ENCODE peak calls at places on chromosome 17, in ten cellular contexts. O is endothelial cell, V is nephron progenitor cell, I is NB4, H is neural crest cell, Q is testis, X is GM23338, P is fibroblast of mammary gland, N is lung, G is ovary. C is an unnamed sample.

GRCh38 chr17:38877130-38877851 is 7.4 kb downstream of the LASP1 start:
- DNase-seq in G (no peak), I (peak; percentile 57), N (no peak), O (no peak), V (no peak), X (peak; percentile 59), P (no peak), Q (no peak), H (no peak), C (no peak)

GRCh38 chr17:41730479-41730878 is 4.0 kb downstream of the HAP1 start:
- DNase-seq in P (no peak), O (no peak), H (no peak), V (no peak), G (no peak), X (no peak), N (no peak), I (peak; percentile 28), Q (no peak), C (no peak)

GRCh38 chr17:55705847-55706246 is 16.8 kb downstream of the TMEM100 start:
- DNase-seq in N (no peak), G (no peak), V (no peak), X (no peak), I (no peak), Q (no peak), P (no peak), O (no peak), H (no peak), C (no peak)

GRCh38 chr17:49987681-49988441 is 7.2 kb downstream of the DLX3 start:
- DNase-seq in H (no peak), G (no peak), X (peak; percentile 55), Q (no peak), P (no peak), N (no peak), I (peak; percentile 53), V (no peak), O (no peak), C (no peak)

GRCh38 chr17:57006040-57006439 is 28.1 kb downstream of the SCPEP1 start:
- DNase-seq in P (no peak), N (no peak), H (no peak), O (no peak), Q (no peak), G (no peak), V (no peak), I (peak; percentile 81), X (no peak), C (no peak)

GRCh38 chr17:77512062-77512946 is 371.5 kb downstream of the SEC14L1 start:
- DNase-seq in I (no peak), V (no peak), O (no peak), X (no peak), H (no peak), P (no peak), N (no peak), Q (no peak), G (no peak), C (no peak)

GRCh38 chr17:32299579-32300158 is 34.0 kb downstream of the RHBDL3 start:
- DNase-seq in H (no peak), I (no peak), G (no peak), P (no peak), V (peak; percentile 16), X (no peak), O (no peak), Q (no peak), N (no peak), C (no peak)

GRCh38 chr17:51164911-51165679 is 1.1 kb upstream of the NME2 start:
- DNase-seq in H (peak; percentile 15), N (no peak), P (no peak), Q (no peak), X (peak; percentile 43), O (peak; percentile 12), V (peak; percentile 33), G (peak; percentile 58), I (peak; percentile 36), C (peak; percentile 52)

GRCh38 chr17:63113167-63113566 is 147.1 kb downstream of the TANC2 start:
- DNase-seq in V (no peak), I (peak; percentile 26), P (peak; percentile 22), Q (no peak), X (peak; percentile 61), O (no peak), G (no peak), N (no peak), H (no peak), C (no peak)

GRCh38 chr17:50560931-50561750 is 626 bp downstream of the CACNA1G start:
- DNase-seq in P (no peak), N (no peak), O (no peak), I (peak; percentile 29), Q (no peak), G (peak; percentile 74), X (peak; percentile 55), V (peak; percentile 55), H (no peak), C (no peak)

GRCh38 chr17:37502009-37502936 is 12.6 kb downstream of the DUSP14 start:
- DNase-seq in X (no peak), H (no peak), Q (no peak), O (no peak), V (no peak), G (no peak), N (no peak), I (no peak), P (no peak), C (no peak)

GRCh38 chr17:64750478-64750877 is 88.4 kb upstream of the SMURF2 start:
- DNase-seq in H (no peak), X (no peak), G (no peak), P (no peak), V (no peak), Q (no peak), N (no peak), I (no peak), O (no peak), C (no peak)

GRCh38 chr17:31085563-31085962 is 9.2 kb upstream of the NF1 start:
- DNase-seq in Q (no peak), P (peak; percentile 84), H (no peak), I (peak; percentile 61), N (no peak), G (no peak), V (no peak), O (no peak), X (no peak), C (no peak)

GRCh38 chr17:8019665-8020064 is 17.2 kb downstream of the GUCY2D start:
- DNase-seq in V (no peak), X (no peak), Q (no peak), P (peak; percentile 61), O (no peak), I (no peak), N (no peak), H (no peak), G (no peak), C (no peak)

GRCh38 chr17:5901731-5902660 is 168.2 kb upstream of the WSCD1 start:
- DNase-seq in I (no peak), V (peak; percentile 62), G (no peak), H (no peak), O (no peak), X (no peak), N (no peak), Q (no peak), P (no peak), C (no peak)

GRCh38 chr17:45578516-45579455 is 88.3 kb upstream of the PLEKHM1 start:
- DNase-seq in N (no peak), X (peak; percentile 3), G (no peak), I (peak; percentile 25), V (no peak), O (no peak), P (no peak), Q (no peak), H (no peak), C (no peak)

GRCh38 chr17:48878920-48879898 is 13.4 kb upstream of the ATP5MC1 start:
- DNase-seq in O (peak; percentile 50), G (peak; percentile 34), V (peak; percentile 57), I (peak; percentile 77), P (peak; percentile 74), Q (peak; percentile 61), X (peak; percentile 92), N (peak; percentile 53), H (peak; percentile 62), C (no peak)
- TF ChIP-seq CTCF in O (peak; percentile 80), G (peak; percentile 82), V (peak; percentile 92), I (peak; percentile 95), P (peak; percentile 98), Q (peak; percentile 86), X (peak; percentile 99), N (peak; percentile 95), H (peak; percentile 94), C (peak; percentile 94)

DNA sequence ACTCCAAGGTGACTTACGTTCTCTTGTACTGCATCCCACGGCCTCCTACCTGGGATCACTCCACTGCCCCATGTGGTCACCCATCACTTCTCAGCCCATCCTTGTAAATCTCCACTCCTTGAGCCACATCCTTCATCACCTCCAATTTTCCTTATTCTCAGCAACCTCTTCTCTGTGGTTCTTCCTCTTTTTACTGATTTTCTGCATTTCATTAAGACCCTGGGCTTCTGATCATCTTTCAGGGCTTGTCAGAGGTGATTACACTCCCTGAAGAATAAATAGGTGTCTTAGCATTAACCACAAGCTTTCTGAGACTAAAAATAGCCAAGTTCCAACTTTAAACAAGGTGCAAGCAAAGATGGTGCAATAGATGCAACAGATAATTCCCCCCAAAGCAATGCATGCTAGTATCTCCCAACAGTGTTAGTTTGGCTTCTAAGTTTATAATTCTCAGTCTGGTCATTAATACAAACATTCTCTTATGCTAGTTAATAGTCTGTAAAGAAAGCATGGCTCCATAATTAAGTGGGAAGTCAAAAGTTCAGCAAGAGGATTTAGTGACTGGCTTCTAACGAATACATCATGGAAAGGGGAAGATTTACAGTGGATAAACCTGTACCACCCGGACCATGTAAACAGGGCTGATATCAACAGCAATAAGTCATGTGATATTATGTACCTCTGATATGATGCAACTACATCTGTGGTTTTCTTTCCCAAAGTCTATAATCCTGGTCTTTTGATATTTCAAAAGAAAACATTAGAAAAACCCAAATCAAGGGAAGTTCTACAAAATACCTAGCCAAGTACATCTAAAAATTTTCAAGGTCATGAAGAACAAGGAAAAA is 47.4 kb upstream of the FOXJ1 start:
- DNase-seq in X (peak; percentile 31), P (peak; percentile 17), G (no peak), N (no peak), V (no peak), O (no peak), I (no peak), H (no peak), Q (no peak), C (no peak)
- TF ChIP-seq CTCF in X (no peak), P (no peak), G (no peak), N (no peak), V (no peak), O (no peak), I (no peak), H (no peak), Q (no peak), C (no peak)

DNA sequence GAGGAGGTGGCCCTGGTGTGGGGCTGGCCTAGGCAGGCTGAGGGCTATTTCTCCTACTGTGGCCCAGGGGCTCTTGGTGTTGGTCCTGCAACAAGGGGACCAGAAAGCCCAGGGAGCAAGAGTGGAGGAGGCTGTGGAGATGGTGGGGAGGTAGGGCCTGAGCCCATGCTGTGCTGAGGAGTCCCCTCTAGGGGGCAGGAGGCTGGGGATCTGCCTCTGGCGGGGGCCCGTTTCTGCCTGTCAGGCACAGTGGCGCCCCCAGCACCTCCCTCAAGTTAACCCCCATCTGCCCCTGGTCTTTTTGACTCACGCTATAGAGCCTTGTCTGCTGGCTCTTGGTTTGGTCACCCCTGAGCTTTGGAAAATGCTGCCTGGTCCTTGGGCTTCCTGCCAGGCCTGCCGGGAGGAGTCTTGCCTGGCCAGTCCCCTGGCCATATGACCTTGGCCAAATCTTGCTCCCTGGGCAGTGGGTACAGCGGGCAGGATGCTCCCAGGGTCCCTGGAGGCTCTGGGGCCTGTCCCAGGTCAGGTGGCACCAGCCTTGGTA is 5.9 kb downstream of the BAIAP2 start:
- DNase-seq in Q (no peak), I (peak; percentile 60), N (no peak), O (peak; percentile 56), G (peak; percentile 49), X (peak; percentile 82), H (no peak), P (peak; percentile 33), V (no peak), C (no peak)
- TF ChIP-seq CTCF in Q (no peak), I (peak; percentile 56), N (peak; percentile 0), O (peak; percentile 49), G (no peak), X (peak; percentile 79), H (peak; percentile 53), P (peak; percentile 53), V (peak; percentile 24), C (peak; percentile 31)

GRCh38 chr17:79147791-79148506 is 73.3 kb downstream of the ENGASE start:
- DNase-seq in X (no peak), P (no peak), V (no peak), G (no peak), I (no peak), Q (no peak), O (no peak), H (no peak), N (no peak), C (no peak)
- TF ChIP-seq CTCF in X (peak; percentile 16), P (peak; percentile 7), V (no peak), G (no peak), I (no peak), Q (no peak), O (no peak), H (no peak), N (no peak), C (no peak)